ENCODE peak calls at places on chromosomes 1 and 21, in ten cellular contexts. O, P, C, Q, Z, T, I, A, W and Y are unnamed samples.

GRCh38 chr1:164617607-164618564 is 58.9 kb downstream of the PBX1 start:
- DNase-seq in A (peak), Z (peak), Q (no peak), P (no peak), O (no peak), W (peak), C (no peak), I (no peak), T (no peak), Y (no peak)

GRCh38 chr1:232431326-232431725 is 198.6 kb downstream of the SIPA1L2 start:
- DNase-seq in T (no peak), P (no peak), O (no peak), Q (no peak), C (no peak), I (no peak), A (no peak), W (no peak), Z (no peak), Y (no peak)

GRCh38 chr1:90175490-90176157 is 180.7 kb downstream of the ZNF326 start:
- DNase-seq in A (no peak), I (no peak), P (no peak), C (no peak), Z (no peak), T (no peak), W (no peak), O (peak), Q (no peak), Y (no peak)

GRCh38 chr1:219521325-219521724 is 91.6 kb downstream of the ZC3H11B start:
- DNase-seq in Q (no peak), P (no peak), W (no peak), Z (no peak), T (no peak), I (no peak), C (no peak), A (no peak), O (no peak), Y (no peak)

GRCh38 chr1:206833131-206833530 is 32.3 kb upstream of the IL20 start:
- DNase-seq in O (no peak), I (no peak), C (no peak), A (no peak), Q (no peak), Z (no peak), T (no peak), W (no peak), P (no peak), Y (no peak)

GRCh38 chr1:201694615-201695335 is 134.2 kb upstream of the IPO9 start:
- DNase-seq in Z (no peak), T (no peak), O (no peak), C (no peak), I (no peak), W (no peak), P (no peak), A (no peak), Q (no peak), Y (no peak)

GRCh38 chr1:55478742-55479141 is 263.6 kb upstream of the USP24 start:
- DNase-seq in O (no peak), I (no peak), T (no peak), P (no peak), A (peak), Q (no peak), Z (peak), C (no peak), W (no peak), Y (peak)

GRCh38 chr1:94017155-94017829 is 103.7 kb downstream of the ABCA4 start:
- DNase-seq in Z (no peak), Q (no peak), C (no peak), T (no peak), P (no peak), W (no peak), I (no peak), A (no peak), O (no peak), Y (no peak)

GRCh38 chr1:2196901-2197638 is 2.5 kb upstream of the FAAP20 start:
- DNase-seq in A (no peak), C (no peak), Z (no peak), I (no peak), O (no peak), W (no peak), P (no peak), T (no peak), Q (no peak), Y (no peak)

GRCh38 chr21:41366522-41367151 is 4.8 kb downstream of the MX2 start:
- DNase-seq in A (peak), C (no peak), Z (peak), T (peak), O (peak), I (peak), Q (no peak), W (no peak), P (peak), Y (peak)

GRCh38 chr1:38803647-38804046 is 55.9 kb downstream of the RRAGC start:
- DNase-seq in O (no peak), P (no peak), Q (no peak), W (no peak), C (no peak), Z (peak), I (no peak), T (no peak), A (no peak), Y (no peak)

GRCh38 chr1:76955652-76956051 is 88.4 kb downstream of the ST6GALNAC5 start:
- DNase-seq in A (no peak), O (no peak), I (no peak), T (no peak), W (no peak), Z (peak), Q (no peak), C (no peak), P (no peak), Y (no peak)

GRCh38 chr1:89941110-89941770 is 53.7 kb upstream of the ZNF326 start:
- DNase-seq in O (no peak), T (no peak), C (no peak), Q (no peak), A (no peak), Z (no peak), W (no peak), I (no peak), P (no peak), Y (peak)

GRCh38 chr1:100896481-100896982 is 642 bp downstream of the SLC30A7 start:
- DNase-seq in T (peak), O (peak), I (no peak), P (no peak), C (no peak), W (no peak), Q (peak), Z (peak), A (peak), Y (peak)

GRCh38 chr1:228402638-228403025 is 4.0 kb downstream of the TRIM11 start:
- DNase-seq in Q (no peak), O (no peak), Z (no peak), P (no peak), I (peak), C (no peak), A (no peak), W (no peak), T (no peak), Y (no peak)

GRCh38 chr1:228064296-228064695 is 18.2 kb upstream of the ARF1 start:
- DNase-seq in O (no peak), W (no peak), C (no peak), A (no peak), P (no peak), T (no peak), Q (no peak), I (no peak), Z (no peak), Y (no peak)

GRCh38 chr1:152533327-152533938 is 19.2 kb downstream of the CRCT1 start:
- DNase-seq in A (peak), O (peak), W (no peak), I (no peak), T (no peak), C (no peak), Q (no peak), P (no peak), Z (peak), Y (peak)

GRCh38 chr1:1360511-1361169 is 2.3 kb upstream of the MXRA8 start:
- DNase-seq in I (peak), C (peak), T (no peak), O (no peak), P (peak), A (peak), Z (peak), Q (no peak), W (no peak), Y (no peak)

GRCh38 chr1:242240061-242240460 is 241.2 kb upstream of the MAP1LC3C start:
- DNase-seq in T (no peak), W (no peak), I (no peak), A (peak), Z (no peak), P (no peak), C (no peak), Q (no peak), O (no peak), Y (no peak)

GRCh38 chr1:12636098-12636950 is 7.6 kb upstream of the AADACL4 start:
- DNase-seq in W (no peak), P (no peak), I (peak), Q (no peak), O (no peak), Z (peak), C (peak), A (no peak), T (no peak), Y (no peak)

GRCh38 chr1:56411484-56412180 is 167.7 kb downstream of the PLPP3 start:
- DNase-seq in Z (no peak), A (no peak), Q (no peak), O (peak), C (peak), P (no peak), T (no peak), I (peak), W (no peak), Y (no peak)

GRCh38 chr1:100187912-100188311 is 9.9 kb upstream of the LRRC39 start:
- DNase-seq in W (no peak), C (peak), Z (peak), T (no peak), P (no peak), A (no peak), I (no peak), Q (no peak), O (peak), Y (no peak)

GRCh38 chr1:238119060-238119459 is 228.3 kb upstream of the ZP4 start:
- DNase-seq in T (no peak), A (no peak), W (no peak), O (no peak), I (no peak), P (no peak), Q (no peak), Z (no peak), C (no peak), Y (no peak)

GRCh38 chr1:234891427-234891826 is 237.2 kb downstream of the TOMM20 start:
- DNase-seq in A (no peak), Q (no peak), C (no peak), O (no peak), I (no peak), W (no peak), Z (no peak), T (no peak), P (no peak), Y (no peak)

GRCh38 chr21:37527103-37527502 is 160.5 kb downstream of the DYRK1A start:
- DNase-seq in O (no peak), A (no peak), W (no peak), Z (no peak), P (no peak), T (no peak), Q (no peak), C (no peak), I (no peak), Y (no peak)

GRCh38 chr1:150235436-150235851 is 468 bp downstream of the ANP32E start:
- DNase-seq in A (no peak), P (no peak), I (peak), Q (no peak), Z (no peak), W (no peak), T (peak), C (no peak), O (peak), Y (peak)

GRCh38 chr1:150234647-150235435 is 1.1 kb downstream of the ANP32E start:
- DNase-seq in C (peak), I (peak), O (peak), W (peak), Q (peak), Z (peak), T (peak), A (peak), P (no peak), Y (peak)

GRCh38 chr1:150237746-150238145 is 1.8 kb upstream of the ANP32E start:
- DNase-seq in T (peak), P (no peak), W (no peak), A (no peak), O (no peak), C (no peak), Z (no peak), I (peak), Q (no peak), Y (no peak)

GRCh38 chr1:150235852-150236613 is at the start of gene ANP32E:
- DNase-seq in W (peak), Z (peak), O (peak), C (peak), P (peak), T (peak), A (peak), Q (peak), I (peak), Y (peak)

GRCh38 chr1:150236614-150236934 is 662 bp upstream of the ANP32E start:
- DNase-seq in P (no peak), A (no peak), C (no peak), T (no peak), O (no peak), Z (no peak), I (no peak), W (no peak), Q (no peak), Y (no peak)
- TF ChIP-seq CTCF in P (no peak), A (peak), C (no peak), T (no peak), O (no peak), Z (no peak), I (no peak), W (no peak), Q (no peak), Y (no peak)

GRCh38 chr21:45386336-45386727 is 18.6 kb upstream of the COL18A1 start:
- DNase-seq in O (no peak), P (no peak), W (no peak), T (no peak), Z (no peak), Q (no peak), A (no peak), C (no peak), I (peak), Y (no peak)

GRCh38 chr21:45388011-45388521 is 16.9 kb upstream of the COL18A1 start:
- DNase-seq in T (no peak), C (peak), W (no peak), Q (no peak), P (no peak), O (no peak), I (peak), A (no peak), Z (no peak), Y (no peak)

GRCh38 chr21:45387506-45387905 is 17.5 kb upstream of the COL18A1 start:
- DNase-seq in C (no peak), I (no peak), Q (no peak), W (no peak), T (no peak), A (no peak), P (no peak), O (no peak), Z (no peak), Y (no peak)

GRCh38 chr21:45385549-45386050 is 19.4 kb upstream of the COL18A1 start:
- DNase-seq in Z (no peak), Q (no peak), P (no peak), O (no peak), I (peak), W (no peak), T (no peak), A (no peak), C (no peak), Y (no peak)

GRCh38 chr21:45386728-45387371 is 18.1 kb upstream of the COL18A1 start:
- DNase-seq in Z (peak), Q (no peak), W (no peak), O (peak), T (no peak), A (peak), I (peak), C (peak), P (peak), Y (no peak)
- TF ChIP-seq CTCF in Z (peak), Q (no peak), W (no peak), O (peak), T (no peak), A (no peak), I (peak), C (peak), P (peak), Y (no peak)

GRCh38 chr21:24369278-24369677 is 1238.0 kb downstream of the MRPL39 start:
- DNase-seq in W (no peak), Q (no peak), T (no peak), A (no peak), P (no peak), Z (no peak), O (no peak), I (no peak), C (no peak), Y (no peak)

GRCh38 chr21:24369751-24370150 is 1237.5 kb downstream of the MRPL39 start:
- DNase-seq in Q (no peak), C (no peak), P (no peak), I (no peak), O (no peak), A (no peak), Z (peak), W (no peak), T (no peak), Y (no peak)

GRCh38 chr21:24375201-24375600 is 1232.1 kb downstream of the MRPL39 start:
- DNase-seq in P (no peak), I (no peak), Q (no peak), T (no peak), C (no peak), W (no peak), Z (no peak), O (peak), A (no peak), Y (no peak)
- TF ChIP-seq CTCF in P (no peak), I (no peak), Q (no peak), T (no peak), C (no peak), W (no peak), Z (no peak), O (no peak), A (no peak), Y (no peak)

DNA sequence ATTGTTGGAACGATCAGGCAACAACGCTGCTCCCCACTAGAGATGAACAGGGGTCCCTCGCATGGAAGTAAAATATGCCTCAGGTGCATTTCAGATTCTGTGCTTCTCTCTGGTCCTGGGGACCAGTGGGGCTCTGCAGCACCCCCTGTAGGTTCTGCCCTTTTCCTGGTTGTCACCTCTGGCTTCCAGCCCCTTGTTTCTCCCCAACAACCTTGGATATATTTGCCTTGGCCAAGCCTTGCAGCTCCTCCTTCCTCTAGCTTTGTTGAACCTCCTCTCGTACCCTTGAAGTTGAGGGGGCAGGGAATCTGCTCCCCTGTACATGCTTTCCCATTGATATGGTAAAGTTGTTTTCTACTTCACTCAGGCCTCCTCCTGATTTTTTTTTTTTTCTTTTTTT is 5.4 kb upstream of the RGSL1 start:
- DNase-seq in C (no peak), W (no peak), P (no peak), I (no peak), O (no peak), Z (no peak), A (no peak), T (no peak), Q (no peak), Y (peak)
- TF ChIP-seq CTCF in C (no peak), W (no peak), P (no peak), I (no peak), O (no peak), Z (no peak), A (no peak), T (no peak), Q (no peak), Y (peak)